ENCODE peak calls at places on chromosomes 1 and 21, in nine cellular contexts. V, B, U, J, X, F, I, Z and G are unnamed samples.

GRCh38 chr21:36747114-36747814 is 48.3 kb downstream of the SIM2 start:
- DNase-seq in V (no peak), B (no peak), U (no peak), J (peak), X (no peak), F (no peak), I (no peak), Z (peak), G (peak)

GRCh38 chr21:36730291-36731281 is 31.7 kb downstream of the SIM2 start:
- DNase-seq in V (no peak), B (no peak), U (no peak), J (no peak), X (no peak), F (no peak), I (no peak), Z (no peak), G (no peak)

GRCh38 chr1:156676450-156676819 is 772 bp downstream of the NES start:
- DNase-seq in V (no peak), B (no peak), U (no peak), J (no peak), X (no peak), F (no peak), I (no peak), Z (no peak), G (no peak)

GRCh38 chr1:209506101-209506500 is 77.4 kb upstream of the CAMK1G start:
- DNase-seq in V (no peak), B (no peak), U (no peak), J (no peak), X (no peak), F (no peak), I (no peak), Z (no peak), G (no peak)

GRCh38 chr1:223538921-223539445 is 126.5 kb downstream of the CAPN8 start:
- DNase-seq in V (no peak), B (no peak), U (no peak), J (no peak), X (no peak), F (no peak), I (no peak), Z (no peak), G (no peak)

GRCh38 chr1:181190362-181191035 is 102.0 kb downstream of the IER5 start:
- DNase-seq in V (no peak), B (no peak), U (no peak), J (peak), X (no peak), F (no peak), I (no peak), Z (no peak), G (no peak)

GRCh38 chr1:22143065-22143514 is at the start of gene WNT4:
- DNase-seq in V (no peak), B (peak), U (no peak), J (peak), X (peak), F (peak), I (peak), Z (peak), G (no peak)

GRCh38 chr1:111739984-111740765 is 980 bp upstream of the INKA2 start:
- DNase-seq in V (no peak), B (no peak), U (no peak), J (peak), X (peak), F (peak), I (no peak), Z (peak), G (peak)

GRCh38 chr1:76179297-76179696 is 104.8 kb downstream of the ST6GALNAC3 start:
- DNase-seq in V (no peak), B (no peak), U (no peak), J (no peak), X (no peak), F (no peak), I (no peak), Z (no peak), G (no peak)

GRCh38 chr1:96362623-96363022 is 359.0 kb upstream of the PTBP2 start:
- DNase-seq in V (no peak), B (no peak), U (no peak), J (peak), X (peak), F (no peak), I (no peak), Z (no peak), G (no peak)

GRCh38 chr1:112651205-112651604 is 23.3 kb upstream of the MOV10 start:
- DNase-seq in V (no peak), B (no peak), U (no peak), J (no peak), X (no peak), F (no peak), I (no peak), Z (no peak), G (no peak)

GRCh38 chr21:25911730-25912401 is 177.1 kb downstream of the GABPA start:
- DNase-seq in V (no peak), B (peak), U (no peak), J (peak), X (no peak), F (no peak), I (no peak), Z (peak), G (no peak)

GRCh38 chr1:94832446-94832845 is 12.3 kb downstream of the SLC44A3 start:
- DNase-seq in V (no peak), B (no peak), U (no peak), J (no peak), X (peak), F (no peak), I (no peak), Z (no peak), G (no peak)

GRCh38 chr1:178075323-178075722 is 18.6 kb upstream of the RASAL2 start:
- DNase-seq in V (no peak), B (no peak), U (no peak), J (no peak), X (peak), F (no peak), I (no peak), Z (no peak), G (no peak)

GRCh38 chr21:45390121-45390751 is 14.7 kb upstream of the COL18A1 start:
- DNase-seq in V (no peak), B (peak), U (no peak), J (no peak), X (no peak), F (no peak), I (no peak), Z (no peak), G (no peak)

GRCh38 chr1:55353709-55354620 is 138.8 kb upstream of the USP24 start:
- DNase-seq in V (no peak), B (no peak), U (no peak), J (no peak), X (no peak), F (no peak), I (no peak), Z (no peak), G (no peak)

GRCh38 chr1:172343246-172344099 is 77.0 kb upstream of the C1orf105 start:
- DNase-seq in V (no peak), B (no peak), U (no peak), J (peak), X (peak), F (no peak), I (no peak), Z (no peak), G (no peak)

GRCh38 chr1:223514644-223515043 is 121.4 kb downstream of the CCDC185 start:
- DNase-seq in V (no peak), B (no peak), U (no peak), J (no peak), X (no peak), F (no peak), I (no peak), Z (no peak), G (no peak)

GRCh38 chr1:8004803-8005573 is 21.1 kb downstream of the ERRFI1 start:
- DNase-seq in V (no peak), B (no peak), U (no peak), J (peak), X (peak), F (no peak), I (no peak), Z (peak), G (peak)

GRCh38 chr1:5646486-5646885 is 345.7 kb downstream of the NPHP4 start:
- DNase-seq in V (no peak), B (no peak), U (no peak), J (no peak), X (no peak), F (no peak), I (no peak), Z (no peak), G (no peak)